ENCODE peak calls at places on chromosomes 12 and 14, in four cellular contexts. One of them, this sample, is unnamed.

GRCh38 chr14:43085820-43086219 is 1421.3 kb downstream of the FSCB start:
- DNase-seq in nephron progenitor cell: no peak
- DNase-seq in substantia nigra: no peak
- DNase-seq in transverse colon: no peak
- DNase-seq in this sample: no peak

GRCh38 chr12:109440851-109441490 is 36.1 kb downstream of the KCTD10 start:
- DNase-seq in nephron progenitor cell: no peak
- DNase-seq in substantia nigra: no peak
- DNase-seq in transverse colon: no peak
- DNase-seq in this sample: no peak

GRCh38 chr14:69696633-69697557 is 70.0 kb upstream of the SRSF5 start:
- DNase-seq in nephron progenitor cell: no peak
- DNase-seq in substantia nigra: no peak
- DNase-seq in transverse colon: no peak
- DNase-seq in this sample: no peak

GRCh38 chr12:40375076-40375475 is 150.3 kb downstream of the LRRK2 start:
- DNase-seq in nephron progenitor cell: no peak
- DNase-seq in substantia nigra: no peak
- DNase-seq in transverse colon: no peak
- DNase-seq in this sample: no peak

GRCh38 chr14:99725774-99726537 is 41.9 kb downstream of the CYP46A1 start:
- DNase-seq in nephron progenitor cell: no peak
- DNase-seq in substantia nigra: no peak
- DNase-seq in transverse colon: no peak
- DNase-seq in this sample: peak

GRCh38 chr12:95997276-95997675 is 1.1 kb upstream of the HAL start:
- DNase-seq in nephron progenitor cell: no peak
- DNase-seq in substantia nigra: no peak
- DNase-seq in transverse colon: no peak
- DNase-seq in this sample: no peak

GRCh38 chr12:53990311-53991076 is 5.5 kb downstream of the HOXC10 start:
- DNase-seq in nephron progenitor cell: no peak
- DNase-seq in substantia nigra: no peak
- DNase-seq in transverse colon: no peak
- DNase-seq in this sample: no peak

GRCh38 chr14:96623676-96624484 is 121.7 kb downstream of the PAPOLA start:
- DNase-seq in nephron progenitor cell: no peak
- DNase-seq in substantia nigra: no peak
- DNase-seq in transverse colon: no peak
- DNase-seq in this sample: no peak

GRCh38 chr12:45322810-45323209 is 106.9 kb downstream of the ANO6 start:
- DNase-seq in nephron progenitor cell: no peak
- DNase-seq in substantia nigra: no peak
- DNase-seq in transverse colon: no peak
- DNase-seq in this sample: no peak

GRCh38 chr12:42588981-42589464 is 523 bp downstream of the PRICKLE1 start:
- DNase-seq in nephron progenitor cell: peak
- DNase-seq in substantia nigra: no peak
- DNase-seq in transverse colon: peak
- DNase-seq in this sample: peak

GRCh38 chr14:50668008-50668851 is at the start of gene SAV1:
- DNase-seq in nephron progenitor cell: peak
- DNase-seq in substantia nigra: peak
- DNase-seq in transverse colon: peak
- DNase-seq in this sample: peak

GRCh38 chr12:30969606-30970395 is 43.3 kb downstream of the TSPAN11 start:
- DNase-seq in nephron progenitor cell: no peak
- DNase-seq in substantia nigra: no peak
- DNase-seq in transverse colon: no peak
- DNase-seq in this sample: no peak

GRCh38 chr12:115794659-115795081 is 482.8 kb downstream of the MED13L start:
- DNase-seq in nephron progenitor cell: no peak
- DNase-seq in substantia nigra: no peak
- DNase-seq in transverse colon: peak
- DNase-seq in this sample: no peak

GRCh38 chr12:123532808-123533649 is 490 bp downstream of the RILPL1 start:
- DNase-seq in nephron progenitor cell: peak
- DNase-seq in substantia nigra: no peak
- DNase-seq in transverse colon: peak
- DNase-seq in this sample: peak

GRCh38 chr12:87814625-87815024 is 214.6 kb downstream of the C12orf50 start:
- DNase-seq in nephron progenitor cell: no peak
- DNase-seq in substantia nigra: no peak
- DNase-seq in transverse colon: no peak
- DNase-seq in this sample: no peak

GRCh38 chr12:116456683-116457082 is 102.5 kb upstream of the MAP1LC3B2 start:
- DNase-seq in nephron progenitor cell: no peak
- DNase-seq in substantia nigra: no peak
- DNase-seq in transverse colon: no peak
- DNase-seq in this sample: no peak

GRCh38 chr12:76556373-76556772 is 3.2 kb downstream of the OSBPL8 start:
- DNase-seq in nephron progenitor cell: no peak
- DNase-seq in substantia nigra: no peak
- DNase-seq in transverse colon: no peak
- DNase-seq in this sample: no peak